ENCODE peak calls at places on chromosomes 11 and 22, in five cellular contexts. One of them, this sample, is unnamed. For H3K27me3, the result is how much of the 10 kb centered on the place peaks cover.

GRCh38 chr11:428295-428694 is 13.5 kb upstream of the SIGIRR start:
- DNase-seq in psoas muscle: peak
- DNase-seq in tibial nerve: no peak
- DNase-seq in dorsolateral prefrontal cortex: no peak
- DNase-seq in endodermal cell: no peak
- DNase-seq in this sample: no peak

GRCh38 chr22:23509571-23510302 is 70.4 kb downstream of the IGLL1 start:
- DNase-seq in psoas muscle: peak
- DNase-seq in tibial nerve: no peak
- DNase-seq in dorsolateral prefrontal cortex: no peak
- DNase-seq in endodermal cell: peak
- DNase-seq in this sample: peak

GRCh38 chr22:41833369-41834004 is 582 bp downstream of the SREBF2 start:
- DNase-seq in psoas muscle: peak
- DNase-seq in tibial nerve: peak
- DNase-seq in dorsolateral prefrontal cortex: peak
- DNase-seq in endodermal cell: peak
- DNase-seq in this sample: no peak

GRCh38 chr11:18011633-18012313 is 1.1 kb downstream of the SERGEF start:
- DNase-seq in psoas muscle: peak
- DNase-seq in tibial nerve: no peak
- DNase-seq in dorsolateral prefrontal cortex: no peak
- DNase-seq in endodermal cell: peak
- DNase-seq in this sample: no peak

GRCh38 chr22:17792289-17792688 is 18.0 kb upstream of the BID start:
- DNase-seq in psoas muscle: no peak
- DNase-seq in tibial nerve: no peak
- DNase-seq in dorsolateral prefrontal cortex: no peak
- DNase-seq in endodermal cell: peak
- DNase-seq in this sample: no peak

GRCh38 chr11:131206671-131207070 is 163.7 kb upstream of the NTM start:
- DNase-seq in psoas muscle: no peak
- DNase-seq in tibial nerve: no peak
- DNase-seq in dorsolateral prefrontal cortex: no peak
- DNase-seq in endodermal cell: no peak
- DNase-seq in this sample: no peak

GRCh38 chr11:8720376-8720775 is 37.8 kb downstream of the RPL27A start:
- DNase-seq in psoas muscle: no peak
- DNase-seq in tibial nerve: no peak
- DNase-seq in dorsolateral prefrontal cortex: no peak
- DNase-seq in endodermal cell: no peak
- DNase-seq in this sample: no peak

GRCh38 chr11:45444796-45445195 is 158.7 kb upstream of the SYT13 start:
- DNase-seq in psoas muscle: no peak
- DNase-seq in tibial nerve: no peak
- DNase-seq in dorsolateral prefrontal cortex: no peak
- DNase-seq in endodermal cell: peak
- DNase-seq in this sample: no peak

DNA sequence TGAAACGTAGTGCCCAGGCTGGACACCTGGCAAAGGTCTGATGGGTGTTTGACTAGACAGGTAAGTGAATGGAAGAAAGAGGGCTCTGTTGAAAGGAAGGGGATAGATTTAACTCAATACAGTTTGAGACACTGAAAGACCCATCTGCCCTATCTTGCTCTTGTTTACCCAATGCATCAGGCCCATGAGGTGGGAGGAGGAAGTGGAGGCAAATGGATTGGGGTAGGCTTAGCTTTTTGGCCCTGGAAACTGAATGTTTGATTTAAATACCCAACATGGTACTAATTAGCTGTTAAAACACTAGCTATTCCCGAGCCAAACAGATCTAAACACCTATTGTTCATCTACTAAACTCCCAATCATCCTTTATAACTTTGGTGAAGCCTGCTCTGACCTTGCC is 3.5 kb upstream of the UVRAG start:
- DNase-seq in psoas muscle: no peak
- DNase-seq in tibial nerve: no peak
- DNase-seq in dorsolateral prefrontal cortex: no peak
- DNase-seq in endodermal cell: peak
- DNase-seq in this sample: no peak
- H3K4me3 ChIP-seq in psoas muscle: no peak
- H3K4me3 ChIP-seq in tibial nerve: no peak
- H3K4me3 ChIP-seq in dorsolateral prefrontal cortex: no peak
- H3K4me3 ChIP-seq in endodermal cell: peak
- H3K4me3 ChIP-seq in this sample: no peak

GRCh38 chr22:22128440-22128839 is 116.1 kb upstream of the VPREB1 start:
- DNase-seq in psoas muscle: no peak
- DNase-seq in tibial nerve: no peak
- DNase-seq in dorsolateral prefrontal cortex: no peak
- DNase-seq in endodermal cell: no peak
- DNase-seq in this sample: no peak
- H3K27me3 ChIP-seq in psoas muscle: under half
- H3K27me3 ChIP-seq in tibial nerve: under half
- H3K27me3 ChIP-seq in dorsolateral prefrontal cortex: under half
- H3K27me3 ChIP-seq in endodermal cell: under half
- H3K27me3 ChIP-seq in this sample: under half

GRCh38 chr11:130123414-130124040 is 36.1 kb upstream of the ST14 start:
- DNase-seq in psoas muscle: no peak
- DNase-seq in tibial nerve: no peak
- DNase-seq in dorsolateral prefrontal cortex: no peak
- DNase-seq in endodermal cell: peak
- DNase-seq in this sample: peak
- H3K4me3 ChIP-seq in psoas muscle: no peak
- H3K4me3 ChIP-seq in tibial nerve: no peak
- H3K4me3 ChIP-seq in dorsolateral prefrontal cortex: no peak
- H3K4me3 ChIP-seq in endodermal cell: no peak
- H3K4me3 ChIP-seq in this sample: no peak

DNA sequence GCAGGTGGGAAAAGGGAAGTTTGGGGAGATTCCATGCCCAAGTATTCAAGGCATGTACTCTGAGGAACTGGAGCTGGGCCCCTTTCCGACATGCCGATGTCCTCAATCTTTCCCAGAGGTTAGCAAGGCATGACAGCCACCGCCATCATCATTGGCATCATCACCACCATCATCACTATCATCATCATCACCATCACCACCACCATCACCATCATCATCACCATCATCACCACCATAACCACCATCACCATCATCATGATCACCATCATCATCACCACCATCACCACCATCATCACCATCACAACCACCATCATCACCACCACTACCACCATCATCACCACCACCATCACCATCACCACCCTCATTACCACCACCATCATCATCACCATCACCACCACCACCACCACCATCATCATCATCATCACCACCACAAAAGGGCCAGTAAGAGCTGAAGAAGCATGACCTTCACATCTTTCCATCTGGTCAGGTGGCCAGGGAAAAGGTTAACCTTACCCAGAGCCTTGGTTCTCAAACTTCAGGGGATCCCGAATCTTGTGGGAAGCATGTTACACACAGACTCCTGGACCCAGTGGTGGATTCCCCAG is 25.8 kb downstream of the PHF21B start:
- DNase-seq in psoas muscle: no peak
- DNase-seq in tibial nerve: no peak
- DNase-seq in dorsolateral prefrontal cortex: no peak
- DNase-seq in endodermal cell: no peak
- DNase-seq in this sample: no peak
- H3K27me3 ChIP-seq in psoas muscle: under half
- H3K27me3 ChIP-seq in tibial nerve: under half
- H3K27me3 ChIP-seq in dorsolateral prefrontal cortex: under half
- H3K27me3 ChIP-seq in endodermal cell: under half
- H3K27me3 ChIP-seq in this sample: under half

DNA sequence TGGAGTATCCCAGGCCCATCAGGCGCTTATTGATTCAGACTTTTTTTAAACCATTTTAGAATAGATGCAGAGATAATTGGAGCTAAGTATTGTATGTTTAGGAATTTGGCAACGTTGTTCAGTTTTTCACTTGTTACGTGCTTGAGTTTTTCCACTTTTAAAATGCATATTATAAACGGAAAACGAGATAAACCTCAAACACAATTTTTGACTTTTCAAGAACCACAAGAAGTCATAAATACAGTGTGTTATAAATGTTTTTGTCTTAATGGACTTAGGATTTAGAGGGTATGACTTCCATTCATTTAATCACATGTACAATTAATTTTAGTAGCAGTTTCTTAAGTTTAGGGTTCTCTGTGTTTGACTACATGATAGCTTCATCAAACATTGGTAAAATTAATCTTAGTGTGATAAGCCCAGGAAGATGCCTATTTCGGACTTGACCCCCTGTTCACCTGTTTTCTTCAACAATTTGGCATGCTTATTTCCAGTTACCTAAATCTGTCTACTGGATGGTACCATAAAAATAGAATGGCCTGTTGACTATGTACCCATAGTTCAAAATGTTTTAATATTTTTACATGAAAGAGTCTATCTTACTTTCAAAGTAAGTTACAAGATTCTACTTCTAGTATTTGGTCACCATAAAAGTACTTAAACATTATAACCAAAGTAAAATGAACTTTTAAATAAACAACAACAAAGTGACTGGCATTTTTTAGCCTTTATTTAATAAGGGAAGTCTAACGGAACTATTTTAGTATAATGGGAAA is 1.3 kb downstream of the ZC3H12C start:
- DNase-seq in psoas muscle: no peak
- DNase-seq in tibial nerve: no peak
- DNase-seq in dorsolateral prefrontal cortex: no peak
- DNase-seq in endodermal cell: no peak
- DNase-seq in this sample: no peak
- H3K4me3 ChIP-seq in psoas muscle: peak
- H3K4me3 ChIP-seq in tibial nerve: peak
- H3K4me3 ChIP-seq in dorsolateral prefrontal cortex: peak
- H3K4me3 ChIP-seq in endodermal cell: peak
- H3K4me3 ChIP-seq in this sample: peak

This sample was measured in brain microvascular endothelial cell.